ENCODE peak calls at places on chromosome 11, in ten cellular contexts. F is fibroblast of lung, X is adrenal gland, V is upper lobe of left lung, R is vagina, D is hepatocyte, K is BE2C, W is lower lobe of right lung, J is stomach, M is mammary epithelial cell. S is an unnamed sample.

GRCh38 chr11:101686514-101686913 is 102.7 kb upstream of the TRPC6 start:
- DNase-seq in V (no peak), R (no peak), F (peak; percentile 88), J (no peak), X (peak; percentile 35), W (no peak), K (no peak), D (peak; percentile 55), M (peak; percentile 85), S (no peak)

GRCh38 chr11:213111-213510 is 5.6 kb downstream of the RIC8A start:
- DNase-seq in F (no peak), W (no peak), K (no peak), D (no peak), J (peak; percentile 9), R (no peak), V (no peak), X (peak; percentile 15), M (no peak), S (peak; percentile 31)

GRCh38 chr11:117817213-117818035 is 7.1 kb downstream of the FXYD2 start:
- DNase-seq in W (peak; percentile 83), J (peak; percentile 79), M (peak; percentile 63), K (peak; percentile 86), D (peak; percentile 91), X (peak; percentile 90), V (peak; percentile 44), F (peak; percentile 78), R (no peak), S (peak; percentile 95)

GRCh38 chr11:46348986-46349401 is 1.7 kb downstream of the DGKZ start:
- DNase-seq in K (no peak), W (no peak), V (no peak), M (no peak), R (no peak), D (no peak), F (no peak), X (no peak), J (no peak), S (no peak)

GRCh38 chr11:120386318-120386717 is 50.1 kb downstream of the ARHGEF12 start:
- DNase-seq in K (no peak), W (no peak), R (no peak), V (no peak), D (no peak), M (no peak), F (no peak), X (no peak), J (no peak), S (no peak)

GRCh38 chr11:86582898-86583297 is 89.5 kb downstream of the ME3 start:
- DNase-seq in K (no peak), F (no peak), V (no peak), X (no peak), J (no peak), W (no peak), D (no peak), M (no peak), R (no peak), S (no peak)

GRCh38 chr11:20596629-20597129 is 2.7 kb upstream of the SLC6A5 start:
- DNase-seq in F (no peak), V (peak; percentile 75), K (no peak), W (no peak), D (no peak), R (no peak), J (no peak), M (peak; percentile 50), X (no peak), S (no peak)

GRCh38 chr11:103683581-103683980 is 352.9 kb upstream of the DDI1 start:
- DNase-seq in V (no peak), R (no peak), M (no peak), X (no peak), W (no peak), J (no peak), D (no peak), K (no peak), F (peak; percentile 36), S (no peak)

GRCh38 chr11:128731041-128731663 is 37.3 kb downstream of the FLI1 start:
- DNase-seq in M (no peak), D (no peak), V (no peak), W (no peak), F (no peak), J (no peak), R (no peak), X (no peak), K (no peak), S (no peak)

GRCh38 chr11:40597546-40598113 is 861.8 kb downstream of the LRRC4C start:
- DNase-seq in K (no peak), V (no peak), F (no peak), W (no peak), J (no peak), X (no peak), D (no peak), R (no peak), M (no peak), S (no peak)

GRCh38 chr11:92767416-92767815 is 202.0 kb upstream of the MTNR1B start:
- DNase-seq in K (no peak), V (no peak), X (no peak), M (no peak), W (no peak), D (no peak), J (no peak), R (no peak), F (no peak), S (no peak)

GRCh38 chr11:92769125-92769524 is 200.3 kb upstream of the MTNR1B start:
- DNase-seq in F (no peak), K (no peak), D (no peak), R (no peak), V (no peak), W (no peak), M (no peak), X (no peak), J (no peak), S (no peak)

GRCh38 chr11:92775277-92775676 is 194.2 kb upstream of the MTNR1B start:
- DNase-seq in D (no peak), M (no peak), X (no peak), R (no peak), J (no peak), W (no peak), F (no peak), K (no peak), V (no peak), S (no peak)

GRCh38 chr11:92770419-92770818 is 199.0 kb upstream of the MTNR1B start:
- DNase-seq in J (no peak), F (no peak), M (no peak), R (no peak), X (no peak), K (no peak), W (no peak), V (no peak), D (no peak), S (no peak)

GRCh38 chr11:92770981-92771380 is 198.5 kb upstream of the MTNR1B start:
- DNase-seq in J (no peak), V (no peak), M (no peak), K (no peak), F (no peak), X (no peak), D (no peak), R (no peak), W (no peak), S (no peak)
- TF ChIP-seq CTCF in J (no peak), V (no peak), M (no peak), K (no peak), F (no peak), X (no peak), D (no peak), R (no peak), W (no peak), S (no peak)

GRCh38 chr11:2134022-2135010 is 4.9 kb downstream of the IGF2 start:
- DNase-seq in F (no peak), D (no peak), R (no peak), M (no peak), W (no peak), K (peak; percentile 30), V (peak; percentile 52), X (no peak), J (no peak), S (peak; percentile 57)

GRCh38 chr11:2135018-2135569 is 4.1 kb downstream of the IGF2 start:
- DNase-seq in J (no peak), F (no peak), M (no peak), R (no peak), W (no peak), V (peak; percentile 38), X (no peak), K (peak; percentile 14), D (no peak), S (peak; percentile 61)

GRCh38 chr11:2136952-2137201 is 2.3 kb downstream of the IGF2 start:
- DNase-seq in D (no peak), X (no peak), M (no peak), K (no peak), W (no peak), F (no peak), R (no peak), J (no peak), V (peak; percentile 44), S (no peak)

GRCh38 chr11:2136209-2136951 is 2.8 kb downstream of the IGF2 start:
- DNase-seq in V (peak; percentile 62), K (no peak), D (no peak), M (no peak), F (no peak), J (no peak), X (no peak), R (no peak), W (peak; percentile 37), S (peak; percentile 69)

DNA sequence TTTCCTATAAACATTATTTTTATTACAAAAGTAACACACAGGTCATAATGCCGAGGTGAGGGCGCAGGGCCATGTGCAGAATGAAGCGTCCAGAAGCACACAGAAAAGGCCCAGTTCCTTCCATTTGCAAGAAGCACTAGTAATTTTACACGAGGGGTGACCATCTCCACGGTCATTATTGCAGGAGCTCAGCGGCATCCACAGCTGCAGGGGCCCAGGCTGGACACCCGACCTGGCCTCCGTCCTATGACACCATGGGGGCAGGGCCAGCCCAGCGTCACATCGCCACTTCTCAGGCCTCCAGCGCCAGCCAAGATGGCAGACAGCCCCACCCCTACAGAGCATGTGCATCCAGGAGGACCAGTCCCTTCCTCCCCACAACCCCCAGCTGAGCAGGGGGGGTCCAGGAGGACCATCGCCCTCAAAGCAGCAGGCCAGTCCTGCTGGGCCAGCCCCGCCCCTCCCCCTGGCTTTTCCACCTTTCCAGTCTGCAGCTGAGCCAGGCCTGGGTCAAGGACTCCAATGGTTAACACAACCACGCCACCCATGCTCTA is 3.5 kb downstream of the IGF2 start:
- DNase-seq in K (peak; percentile 69), W (peak; percentile 34), M (no peak), F (no peak), X (no peak), V (peak; percentile 71), J (no peak), R (no peak), D (peak; percentile 46), S (peak; percentile 50)
- H3K4me3 ChIP-seq in K (peak overlapping the region; percentile 84), W (no peak overlapping the region), M (no peak overlapping the region), F (peak overlapping the region; percentile 3), X (no peak overlapping the region), V (no peak overlapping the region), J (no peak overlapping the region), R (no peak overlapping the region), D (peak overlapping the region; percentile 85), S (no peak overlapping the region)

GRCh38 chr11:3369366-3369765 is 9.6 kb downstream of the ZNF195 start:
- DNase-seq in J (no peak), F (no peak), K (no peak), D (no peak), W (no peak), V (no peak), X (no peak), R (no peak), M (no peak), S (no peak)
- H3K9me3 ChIP-seq in J (no peaks in the 10 kb centered on the region), F (peaks cover 2% of the 10 kb centered on the region), K (no peaks in the 10 kb centered on the region), D (peaks cover 9% of the 10 kb centered on the region), W (peaks cover 10% of the 10 kb centered on the region), V (peaks cover 13% of the 10 kb centered on the region), X (peaks cover 3% of the 10 kb centered on the region), R (no peaks in the 10 kb centered on the region), M (peaks cover 38% of the 10 kb centered on the region), S (no peaks in the 10 kb centered on the region)

GRCh38 chr11:34417203-34417602 is 21.5 kb upstream of the CAT start:
- DNase-seq in R (no peak), X (no peak), V (no peak), M (no peak), D (no peak), F (no peak), J (no peak), K (no peak), W (no peak), S (no peak)
- TF ChIP-seq CTCF in R (no peak), X (no peak), V (no peak), M (no peak), D (no peak), F (peak; percentile 22), J (no peak), K (no peak), W (no peak), S (no peak)

S was measured in kidney.